ENCODE peak calls at places on chromosomes 12 and 14, in four cellular contexts. H, O, F and Y are unnamed samples.

GRCh38 chr12:82479511-82479910 is 121.2 kb downstream of the METTL25 start:
- DNase-seq in O (no peak), H (peak; percentile 20), F (no peak), Y (peak; percentile 44)

GRCh38 chr12:4308334-4308960 is 12.6 kb upstream of the TIGAR start:
- DNase-seq in H (peak; percentile 51), O (no peak), F (no peak), Y (peak; percentile 52)

GRCh38 chr12:5622280-5622679 is 190.4 kb downstream of the NTF3 start:
- DNase-seq in H (no peak), O (no peak), F (no peak), Y (no peak)

GRCh38 chr14:32608880-32609279 is 279.8 kb downstream of the AKAP6 start:
- DNase-seq in O (no peak), H (peak; percentile 34), F (no peak), Y (peak; percentile 29)

GRCh38 chr12:2613674-2614073 is 181.1 kb upstream of the FKBP4 start:
- DNase-seq in H (no peak), F (no peak), O (no peak), Y (peak; percentile 72)

GRCh38 chr14:75631453-75631831 is 29.2 kb downstream of the ERG28 start:
- DNase-seq in F (no peak), H (peak; percentile 71), O (no peak), Y (no peak)

GRCh38 chr12:131074221-131075083 is 120.7 kb downstream of the ADGRD1 start:
- DNase-seq in F (no peak), O (no peak), H (no peak), Y (no peak)

GRCh38 chr12:5524116-5524768 is 92.3 kb downstream of the NTF3 start:
- DNase-seq in O (no peak), F (no peak), H (no peak), Y (no peak)

GRCh38 chr12:107379852-107380567 is 286.7 kb upstream of the CRY1 start:
- DNase-seq in H (no peak), O (no peak), F (no peak), Y (peak; percentile 89)

GRCh38 chr14:23376477-23377200 is at the start of gene CMTM5:
- DNase-seq in F (no peak), O (no peak), H (peak; percentile 81), Y (no peak)

GRCh38 chr12:13371797-13372196 is 175.3 kb downstream of the EMP1 start:
- DNase-seq in F (no peak), H (no peak), O (no peak), Y (no peak)

GRCh38 chr12:27085654-27086053 is 3.3 kb upstream of the C12orf71 start:
- DNase-seq in F (no peak), O (no peak), H (no peak), Y (no peak)

GRCh38 chr12:77625441-77625840 is 205.3 kb upstream of the NAV3 start:
- DNase-seq in F (no peak), O (no peak), H (no peak), Y (peak; percentile 67)

GRCh38 chr14:99728231-99728920 is 44.3 kb downstream of the CYP46A1 start:
- DNase-seq in O (no peak), F (no peak), H (peak; percentile 1), Y (no peak)

GRCh38 chr12:12095016-12095415 is 24.3 kb downstream of the BCL2L14 start:
- DNase-seq in F (peak; percentile 39), H (no peak), O (no peak), Y (no peak)

DNA sequence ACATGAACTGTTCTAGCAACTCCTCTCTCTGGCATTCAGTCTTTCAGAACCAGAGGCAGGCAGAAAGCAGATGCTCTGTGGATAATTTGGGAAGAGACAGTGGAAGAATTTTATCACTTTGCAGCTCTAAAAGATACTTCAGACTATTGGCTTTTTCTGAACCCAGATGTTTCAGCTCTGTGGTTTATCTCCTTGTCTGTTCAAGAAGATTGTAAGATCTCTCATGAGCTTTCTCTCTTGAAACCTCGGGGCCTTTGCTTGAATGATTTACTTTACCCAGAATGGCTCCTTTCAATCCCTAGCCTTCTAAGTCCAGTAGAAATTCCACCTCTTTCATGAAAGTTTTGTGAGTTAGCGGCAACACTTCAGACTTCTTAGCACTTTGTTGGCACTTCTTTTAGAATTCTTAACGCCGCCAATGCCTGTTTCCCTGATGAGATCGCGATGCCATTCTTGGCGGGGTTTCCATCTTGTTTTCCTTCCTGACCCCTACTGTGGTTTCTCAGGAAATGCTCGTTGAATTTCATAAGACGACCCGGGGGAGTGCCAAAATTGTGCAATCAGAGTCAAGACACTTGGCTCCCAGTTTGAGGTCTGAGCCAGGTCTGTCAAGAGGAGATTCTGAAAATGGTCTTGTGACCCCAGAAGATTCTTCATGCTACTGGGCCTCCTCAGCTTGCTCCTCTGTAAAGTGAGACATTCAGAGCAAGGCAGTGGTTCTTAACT is 107.0 kb upstream of the PRICKLE1 start:
- DNase-seq in F (no peak), H (no peak), O (no peak), Y (no peak)
- TF ChIP-seq EZH2phosphoT487 in F (no peak), H (no peak), O (no peak), Y (no peak)

GRCh38 chr12:18576104-18576622 is 161.6 kb downstream of the PLCZ1 start:
- DNase-seq in O (no peak), H (no peak), F (no peak), Y (peak; percentile 21)
- TF ChIP-seq EZH2phosphoT487 in O (no peak), H (no peak), F (no peak), Y (no peak)

GRCh38 chr12:123396954-123397353 is 13.0 kb downstream of the KMT5A start:
- DNase-seq in F (no peak), O (no peak), H (no peak), Y (no peak)

GRCh38 chr12:123397400-123397799 is 13.5 kb downstream of the KMT5A start:
- DNase-seq in O (no peak), F (no peak), H (no peak), Y (no peak)

GRCh38 chr12:123398918-123399617 is 15.1 kb downstream of the KMT5A start:
- DNase-seq in O (no peak), H (no peak), F (no peak), Y (no peak)

GRCh38 chr12:123396543-123396942 is 12.6 kb downstream of the KMT5A start:
- DNase-seq in F (no peak), H (no peak), O (no peak), Y (no peak)

GRCh38 chr12:123398177-123398916 is 14.4 kb downstream of the KMT5A start:
- DNase-seq in O (no peak), F (no peak), H (no peak), Y (no peak)
- TF ChIP-seq EZH2phosphoT487 in O (no peak), F (no peak), H (no peak), Y (no peak)

DNA sequence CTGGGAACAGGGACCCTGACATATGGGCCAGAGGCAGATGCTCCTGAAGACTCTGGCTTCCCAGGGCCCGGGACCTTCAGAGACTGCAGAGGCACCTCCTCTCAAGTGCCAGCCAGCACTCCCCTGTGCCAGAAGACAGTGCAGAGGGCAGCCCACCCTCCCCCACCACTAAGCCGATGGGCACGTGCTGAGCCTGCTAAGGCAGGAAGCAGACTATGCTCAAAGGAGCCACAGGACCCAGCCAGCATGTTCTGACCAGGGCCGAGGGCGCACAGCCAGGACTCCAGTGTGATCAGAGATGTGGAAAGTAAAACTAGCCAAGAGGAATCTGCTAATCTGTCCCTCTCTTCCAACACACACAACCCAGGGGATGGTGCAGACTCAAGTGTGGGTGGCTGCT is 29.8 kb downstream of the DIO3 start:
- DNase-seq in F (peak; percentile 9), O (no peak), H (no peak), Y (no peak)
- TF ChIP-seq EZH2phosphoT487 in F (no peak), O (no peak), H (no peak), Y (no peak)

DNA sequence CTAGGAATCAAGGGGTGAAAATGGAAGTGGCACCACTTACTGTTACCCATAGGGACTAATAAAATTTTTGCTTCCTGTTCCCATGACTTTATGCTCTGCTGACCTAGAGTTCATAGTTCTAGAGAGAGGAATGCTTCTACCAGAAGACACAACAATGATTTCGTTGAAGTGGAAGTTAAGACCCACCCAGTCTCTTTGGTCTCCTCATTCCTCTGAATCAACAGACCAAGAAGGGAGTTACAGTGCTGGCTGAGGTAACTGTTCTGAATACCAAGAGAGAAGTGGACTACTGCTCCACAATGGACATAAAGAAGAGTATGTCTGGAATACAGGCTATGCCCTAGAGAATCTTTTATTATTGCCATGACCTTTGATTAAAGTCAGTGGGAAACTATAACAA is 23.5 kb upstream of the DYRK2 start:
- DNase-seq in F (no peak), O (no peak), H (peak; percentile 20), Y (no peak)
- TF ChIP-seq EZH2phosphoT487 in F (no peak), O (no peak), H (no peak), Y (no peak)

GRCh38 chr12:123989168-123989567 is 16.2 kb downstream of the ZNF664 start:
- DNase-seq in F (no peak), H (no peak), O (no peak), Y (no peak)

GRCh38 chr12:123990512-123990911 is 17.5 kb downstream of the ZNF664 start:
- DNase-seq in F (no peak), O (no peak), H (no peak), Y (no peak)

GRCh38 chr12:123989753-123990152 is 16.7 kb downstream of the ZNF664 start:
- DNase-seq in F (no peak), H (no peak), O (no peak), Y (no peak)

GRCh38 chr12:123992118-123992825 is 19.3 kb downstream of the ZNF664 start:
- DNase-seq in O (no peak), F (no peak), H (no peak), Y (no peak)

GRCh38 chr12:123991402-123991951 is 18.5 kb downstream of the ZNF664 start:
- DNase-seq in O (no peak), H (no peak), F (no peak), Y (no peak)
- TF ChIP-seq EZH2phosphoT487 in O (no peak), H (no peak), F (no peak), Y (no peak)

GRCh38 chr14:105659935-105660527 is 133.6 kb downstream of the TMEM121 start:
- DNase-seq in H (no peak), O (no peak), F (no peak), Y (no peak)
- TF ChIP-seq EZH2phosphoT487 in H (no peak), O (no peak), F (no peak), Y (no peak)

GRCh38 chr14:89425931-89426330 is 8.9 kb upstream of the FOXN3 start:
- DNase-seq in H (no peak), O (no peak), F (no peak), Y (peak; percentile 91)
- TF ChIP-seq EZH2phosphoT487 in H (no peak), O (no peak), F (no peak), Y (no peak)

GRCh38 chr14:98062083-98062482 is 1209.9 kb downstream of the BCL11B start:
- DNase-seq in F (no peak), H (no peak), O (no peak), Y (no peak)

GRCh38 chr14:98056946-98057345 is 1215.1 kb downstream of the BCL11B start:
- DNase-seq in F (no peak), H (no peak), O (no peak), Y (no peak)

GRCh38 chr14:98059106-98059505 is 1212.9 kb downstream of the BCL11B start:
- DNase-seq in O (no peak), H (no peak), F (no peak), Y (no peak)
- TF ChIP-seq EZH2phosphoT487 in O (no peak), H (no peak), F (no peak), Y (no peak)